ENCODE peak calls at places on chromosomes 12 and 14, in seven cellular contexts. W, B, X, T, K, Y and J are unnamed samples.
A peak's percentile ranks its signal among the peaks of the same experiment; 100 is the strongest.

GRCh38 chr12:95504140-95504539 is 30.2 kb downstream of the METAP2 start:
- DNase-seq in T (no peak), Y (no peak), B (no peak), W (no peak), X (no peak), K (no peak), J (no peak)

GRCh38 chr14:102805454-102805891 is 28.2 kb downstream of the TRAF3 start:
- DNase-seq in T (no peak), K (peak; percentile 53), X (no peak), W (no peak), Y (no peak), B (peak; percentile 79), J (no peak)

GRCh38 chr12:15116073-15116472 is 105.1 kb downstream of the RERG start:
- DNase-seq in B (no peak), T (no peak), K (peak; percentile 1), X (no peak), Y (no peak), W (no peak), J (no peak)

GRCh38 chr14:77622562-77622961 is 6.1 kb upstream of the SPTLC2 start:
- DNase-seq in K (no peak), X (no peak), Y (no peak), W (no peak), T (no peak), B (no peak), J (no peak)

GRCh38 chr12:12466157-12466556 is 96.5 kb downstream of the DUSP16 start:
- DNase-seq in T (no peak), Y (no peak), K (no peak), X (no peak), W (no peak), B (no peak), J (no peak)

GRCh38 chr12:129489277-129489676 is 414.5 kb downstream of the TMEM132D start:
- DNase-seq in T (no peak), B (no peak), K (no peak), X (no peak), W (no peak), Y (no peak), J (no peak)

GRCh38 chr14:100305446-100306255 is 593 bp downstream of the SLC25A29 start:
- DNase-seq in T (peak; percentile 52), X (peak; percentile 50), W (no peak), Y (peak; percentile 50), B (peak; percentile 54), K (peak; percentile 38), J (no peak)

GRCh38 chr12:53739285-53740129 is 12.3 kb upstream of the CALCOCO1 start:
- DNase-seq in X (no peak), B (peak; percentile 39), Y (no peak), W (no peak), K (peak; percentile 44), T (no peak), J (no peak)